ENCODE peak calls at places on chromosomes 13 and 19, in ten cellular contexts. T is SK-N-SH; Y is pancreas; X is B cell; W is psoas muscle; M is fibroblast of villous mesenchyme; J is tibial nerve; C is CD4-positive, alpha-beta T cell; R is heart right ventricle; I is mammary epithelial cell. U is an unnamed sample.

GRCh38 chr13:68026077-68026476 is 795.9 kb upstream of the PCDH9 start:
- DNase-seq in T (no peak), Y (no peak), X (no peak), W (no peak), M (no peak), J (no peak), C (no peak), R (no peak), I (no peak), U (no peak)

GRCh38 chr13:70523622-70524021 is 415.4 kb upstream of the KLHL1 start:
- DNase-seq in T (peak), Y (no peak), X (no peak), W (no peak), M (no peak), J (peak), C (no peak), R (no peak), I (no peak), U (no peak)

GRCh38 chr13:93249259-93249917 is 22.8 kb downstream of the GPC6 start:
- DNase-seq in T (no peak), Y (no peak), X (no peak), W (no peak), M (peak), J (no peak), C (no peak), R (no peak), I (peak), U (no peak)

GRCh38 chr13:114111577-114111976 is 20.8 kb downstream of the RASA3 start:
- DNase-seq in T (no peak), Y (peak), X (no peak), W (peak), M (peak), J (no peak), C (no peak), R (no peak), I (no peak), U (no peak)

GRCh38 chr13:24742294-24742693 is 21.7 kb upstream of the RNF17 start:
- DNase-seq in T (no peak), Y (no peak), X (no peak), W (no peak), M (no peak), J (no peak), C (no peak), R (no peak), I (peak), U (no peak)

GRCh38 chr19:12834418-12834943 is at the start of gene RTBDN:
- DNase-seq in T (no peak), Y (no peak), X (peak), W (no peak), M (no peak), J (no peak), C (no peak), R (no peak), I (no peak), U (no peak)

GRCh38 chr13:49560270-49561063 is 24.9 kb downstream of the RCBTB1 start:
- DNase-seq in T (no peak), Y (peak), X (no peak), W (no peak), M (peak), J (no peak), C (no peak), R (no peak), I (peak), U (no peak)

GRCh38 chr19:28971011-28971410 is 241.9 kb downstream of the UQCRFS1 start:
- DNase-seq in T (no peak), Y (no peak), X (no peak), W (peak), M (no peak), J (no peak), C (no peak), R (no peak), I (no peak), U (no peak)

GRCh38 chr13:104320446-104320845 is 1254.2 kb upstream of the SLC10A2 start:
- DNase-seq in T (no peak), Y (no peak), X (no peak), W (no peak), M (no peak), J (no peak), C (no peak), R (no peak), I (no peak), U (no peak)

GRCh38 chr19:2602391-2603181 is 99.9 kb downstream of the GNG7 start:
- DNase-seq in T (peak), Y (peak), X (no peak), W (peak), M (peak), J (peak), C (no peak), R (peak), I (peak), U (no peak)

DNA sequence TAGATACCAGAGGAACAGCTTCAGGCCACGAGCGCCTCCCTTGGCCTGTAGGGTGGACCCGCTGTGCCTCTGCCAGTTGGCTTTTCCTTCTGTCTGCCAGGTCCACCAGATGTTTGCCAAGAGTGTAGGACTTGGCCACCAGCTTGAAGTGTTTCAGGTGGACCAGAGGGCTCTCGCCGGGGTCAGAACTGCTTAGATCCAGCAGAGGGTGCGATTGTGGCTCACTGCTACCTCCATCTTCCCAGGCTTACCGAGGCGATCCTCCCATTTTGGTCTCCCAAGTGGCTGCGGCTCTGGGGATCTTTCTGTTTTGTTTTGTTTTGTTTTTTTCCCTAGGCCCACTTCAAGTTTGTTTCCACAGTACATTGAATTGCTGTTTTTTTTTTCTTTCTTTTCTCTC is 23.0 kb upstream of the ZNF730 start:
- DNase-seq in T (no peak), Y (no peak), X (no peak), W (no peak), M (no peak), J (no peak), C (no peak), R (no peak), I (no peak), U (no peak)
- TF ChIP-seq CTCF in T (no peak), Y (no peak), X (no peak), W (no peak), M (no peak), J (no peak), C (no peak), R (no peak), I (no peak), U (no peak)

DNA sequence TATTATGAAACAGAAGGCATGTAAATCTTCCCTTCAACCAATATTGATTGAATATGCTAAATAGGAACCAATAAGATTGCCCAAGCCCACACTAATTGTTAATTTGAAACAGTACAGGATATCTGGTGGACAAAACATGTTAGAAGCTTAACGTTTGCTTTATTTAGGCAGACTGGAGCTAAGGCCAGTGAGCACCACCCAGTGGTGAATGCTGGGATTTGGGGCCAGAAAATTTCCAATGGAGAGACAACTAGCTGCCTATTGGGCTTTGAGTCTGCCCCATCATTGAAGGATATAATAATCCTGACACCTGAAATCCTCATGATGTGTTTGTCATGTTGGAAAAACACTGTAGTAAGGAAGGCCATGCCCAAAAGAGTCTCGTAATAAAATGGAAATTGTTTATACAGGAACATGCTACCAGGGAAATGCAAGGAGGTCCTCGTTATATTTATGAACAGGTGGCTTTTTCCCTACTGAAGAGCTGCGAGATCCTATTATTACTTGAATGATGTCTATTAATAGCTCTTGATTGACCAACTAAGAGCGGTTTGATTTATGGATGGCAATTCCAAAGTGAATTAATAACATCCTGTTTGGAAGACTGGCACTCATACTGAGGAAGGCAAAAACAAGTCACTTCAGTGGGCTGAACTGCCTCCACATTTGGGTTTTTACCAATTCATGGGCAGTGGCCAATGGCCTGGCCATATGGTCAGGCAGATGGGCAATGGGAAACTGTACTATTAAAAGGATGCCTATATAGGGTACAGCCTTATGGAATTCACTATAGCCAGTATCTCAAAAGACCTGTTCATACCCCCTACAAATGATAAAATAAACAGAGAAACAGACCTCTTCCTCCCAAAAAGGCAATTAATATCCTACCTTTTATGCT is 8.7 kb downstream of the SIGLECL1 start:
- DNase-seq in T (peak), Y (no peak), X (no peak), W (no peak), M (peak), J (peak), C (no peak), R (no peak), I (peak), U (peak)
- TF ChIP-seq CTCF in T (peak), Y (peak), X (peak), W (peak), M (peak), J (peak), C (peak), R (peak), I (peak), U (peak)

GRCh38 chr19:55855160-55855559 is 18.8 kb downstream of the NLRP4 start:
- DNase-seq in T (no peak), Y (no peak), X (peak), W (no peak), M (no peak), J (no peak), C (no peak), R (no peak), I (no peak), U (no peak)
- TF ChIP-seq CTCF in T (no peak), Y (no peak), X (no peak), W (no peak), M (no peak), J (no peak), C (no peak), R (no peak), I (no peak), U (no peak)

GRCh38 chr13:96029002-96029401 is 24.2 kb downstream of the UGGT2 start:
- DNase-seq in T (no peak), Y (no peak), X (no peak), W (no peak), M (no peak), J (no peak), C (no peak), R (no peak), I (no peak), U (no peak)
- TF ChIP-seq CTCF in T (no peak), Y (no peak), X (no peak), W (no peak), M (no peak), J (no peak), C (no peak), R (no peak), I (no peak), U (no peak)

GRCh38 chr19:45254044-45254531 is 3.0 kb downstream of the MARK4 start:
- DNase-seq in T (peak), Y (peak), X (peak), W (no peak), M (no peak), J (no peak), C (no peak), R (no peak), I (no peak), U (no peak)
- TF ChIP-seq CTCF in T (peak), Y (no peak), X (peak), W (peak), M (peak), J (no peak), C (no peak), R (no peak), I (peak), U (no peak)

DNA sequence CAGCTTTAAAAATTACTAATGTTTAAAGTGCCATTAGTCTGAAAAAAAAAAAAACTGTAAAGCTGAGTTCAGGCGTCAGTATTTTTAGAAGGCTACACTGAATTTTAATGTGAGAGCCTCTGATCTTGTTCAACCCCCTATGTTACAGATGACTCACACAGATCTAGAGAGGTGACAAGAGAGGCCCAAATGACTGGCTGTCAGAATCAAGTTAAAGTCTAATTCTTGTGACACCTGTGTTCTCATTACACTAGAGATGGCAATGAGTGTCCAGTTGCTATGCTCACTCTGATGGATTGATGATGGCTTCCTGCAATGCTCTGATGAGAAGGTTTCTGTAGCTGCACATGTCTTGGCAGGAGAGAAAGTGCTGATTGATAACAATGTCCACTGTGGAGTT is 203.5 kb upstream of the OBI1 start:
- DNase-seq in T (no peak), Y (no peak), X (no peak), W (no peak), M (no peak), J (no peak), C (no peak), R (no peak), I (no peak), U (no peak)
- TF ChIP-seq CTCF in T (no peak), Y (no peak), X (no peak), W (no peak), M (no peak), J (no peak), C (no peak), R (no peak), I (no peak), U (no peak)

DNA sequence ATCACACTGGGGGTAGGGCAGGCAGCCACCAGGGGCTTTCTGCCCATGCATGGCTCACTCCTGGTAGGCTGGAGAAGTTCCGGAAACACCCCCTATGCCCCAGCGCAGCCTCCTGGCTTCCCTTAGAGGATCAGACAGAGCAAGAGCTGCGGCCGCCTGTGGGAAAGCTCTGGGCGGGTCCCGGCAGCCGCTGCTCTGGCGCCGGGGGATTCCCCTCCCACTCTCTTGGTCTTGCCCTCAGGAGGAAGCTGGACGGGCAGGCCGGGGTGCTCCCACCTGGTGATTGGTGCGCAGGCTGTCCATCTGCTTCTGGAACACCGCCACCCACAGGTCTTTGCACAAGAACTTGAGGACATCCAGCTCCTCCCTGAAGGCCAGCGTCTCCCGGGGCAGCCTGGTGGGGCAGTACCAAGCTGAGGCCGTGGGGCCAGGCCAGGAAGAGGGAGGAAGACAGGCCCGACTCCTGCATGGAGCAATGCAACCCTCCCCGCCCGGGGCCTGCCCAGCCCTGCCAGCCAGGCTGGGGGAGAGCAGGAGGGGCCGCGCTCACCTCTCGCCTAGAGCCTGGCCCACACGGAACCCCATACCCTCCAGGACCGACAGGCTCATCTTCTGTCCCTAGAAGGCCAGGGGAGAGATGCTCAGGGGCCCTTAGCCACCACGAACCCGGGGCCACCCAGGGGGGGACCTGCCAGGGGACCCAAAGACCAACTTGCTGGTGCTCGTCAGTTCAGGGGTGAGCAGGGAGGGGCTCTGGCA is 4.0 kb upstream of the NKPD1 start:
- DNase-seq in T (no peak), Y (peak), X (peak), W (peak), M (peak), J (no peak), C (peak), R (peak), I (peak), U (peak)
- TF ChIP-seq CTCF in T (no peak), Y (no peak), X (no peak), W (no peak), M (no peak), J (no peak), C (no peak), R (no peak), I (no peak), U (peak)

GRCh38 chr13:30256713-30257432 is 50.5 kb downstream of the KATNAL1 start:
- DNase-seq in T (no peak), Y (no peak), X (no peak), W (no peak), M (peak), J (no peak), C (no peak), R (no peak), I (no peak), U (no peak)
- TF ChIP-seq CTCF in T (peak), Y (no peak), X (no peak), W (no peak), M (peak), J (no peak), C (no peak), R (peak), I (no peak), U (peak)

U was measured in GM10248.